ENCODE peak calls at places on chromosomes 16 and 17, in nine cellular contexts. One of them, this sample, is unnamed.
A peak's percentile ranks its signal among the peaks of the same experiment; 100 is the strongest.

GRCh38 chr17:50697663-50698272 is 9.9 kb downstream of the ANKRD40 start:
- DNase-seq in occipital lobe: no peak
- DNase-seq in T1000: no peak
- DNase-seq in psoas muscle: no peak
- DNase-seq in hippocampal formation: no peak
- DNase-seq in Daoy: no peak
- DNase-seq in AG04450: no peak
- DNase-seq in NCI-H1105: no peak
- DNase-seq in NCI-H69: no peak
- DNase-seq in this sample: no peak

GRCh38 chr16:1433756-1434155 is 2.9 kb downstream of the PERCC1 start:
- DNase-seq in NCI-H69: no peak
- DNase-seq in NCI-H1105: no peak
- DNase-seq in psoas muscle: no peak
- DNase-seq in Daoy: no peak
- DNase-seq in T1000: no peak
- DNase-seq in occipital lobe: no peak
- DNase-seq in hippocampal formation: no peak
- DNase-seq in AG04450: no peak
- DNase-seq in this sample: no peak

GRCh38 chr17:2901582-2901981 is 105.3 kb downstream of the RAP1GAP2 start:
- DNase-seq in T1000: no peak
- DNase-seq in psoas muscle: no peak
- DNase-seq in NCI-H1105: no peak
- DNase-seq in Daoy: no peak
- DNase-seq in hippocampal formation: no peak
- DNase-seq in AG04450: no peak
- DNase-seq in occipital lobe: no peak
- DNase-seq in NCI-H69: no peak
- DNase-seq in this sample: no peak

GRCh38 chr17:19418312-19418992 is 7.4 kb downstream of the RNF112 start:
- DNase-seq in AG04450: no peak
- DNase-seq in T1000: no peak
- DNase-seq in psoas muscle: no peak
- DNase-seq in hippocampal formation: no peak
- DNase-seq in Daoy: peak; percentile 50
- DNase-seq in occipital lobe: no peak
- DNase-seq in NCI-H1105: no peak
- DNase-seq in NCI-H69: no peak
- DNase-seq in this sample: no peak

GRCh38 chr16:12390644-12391043 is 413.0 kb downstream of the CPPED1 start:
- DNase-seq in NCI-H69: no peak
- DNase-seq in hippocampal formation: no peak
- DNase-seq in occipital lobe: no peak
- DNase-seq in T1000: no peak
- DNase-seq in psoas muscle: no peak
- DNase-seq in AG04450: no peak
- DNase-seq in Daoy: peak; percentile 27
- DNase-seq in NCI-H1105: no peak
- DNase-seq in this sample: no peak

GRCh38 chr17:79657861-79658810 is 47.3 kb upstream of the RBFOX3 start:
- DNase-seq in NCI-H1105: no peak
- DNase-seq in NCI-H69: no peak
- DNase-seq in AG04450: no peak
- DNase-seq in Daoy: no peak
- DNase-seq in hippocampal formation: no peak
- DNase-seq in occipital lobe: no peak
- DNase-seq in psoas muscle: no peak
- DNase-seq in T1000: no peak
- DNase-seq in this sample: no peak

GRCh38 chr16:11914759-11915643 is 755 bp downstream of the GSPT1 start:
- DNase-seq in NCI-H1105: no peak
- DNase-seq in psoas muscle: peak; percentile 78
- DNase-seq in occipital lobe: peak; percentile 39
- DNase-seq in hippocampal formation: no peak
- DNase-seq in T1000: no peak
- DNase-seq in AG04450: no peak
- DNase-seq in Daoy: peak; percentile 27
- DNase-seq in NCI-H69: peak; percentile 72
- DNase-seq in this sample: peak; percentile 4

GRCh38 chr16:66551362-66551761 is 1.0 kb upstream of the CKLF start:
- DNase-seq in Daoy: peak; percentile 57
- DNase-seq in T1000: no peak
- DNase-seq in NCI-H69: peak; percentile 67
- DNase-seq in psoas muscle: no peak
- DNase-seq in AG04450: no peak
- DNase-seq in occipital lobe: no peak
- DNase-seq in hippocampal formation: no peak
- DNase-seq in NCI-H1105: no peak
- DNase-seq in this sample: no peak

GRCh38 chr17:59451706-59452105 is 113.7 kb upstream of the DHX40 start:
- DNase-seq in AG04450: no peak
- DNase-seq in T1000: no peak
- DNase-seq in psoas muscle: no peak
- DNase-seq in Daoy: peak; percentile 36
- DNase-seq in NCI-H1105: no peak
- DNase-seq in occipital lobe: no peak
- DNase-seq in NCI-H69: peak; percentile 62
- DNase-seq in hippocampal formation: no peak
- DNase-seq in this sample: no peak